ENCODE peak calls at places on chromosomes 16 and 17, in seven cellular contexts. One of them, this sample, is unnamed.

GRCh38 chr17:17744116-17744515 is 62.9 kb downstream of the RAI1 start:
- DNase-seq in HL-60: no peak
- DNase-seq in upper lobe of left lung: no peak
- DNase-seq in transverse colon: no peak
- DNase-seq in GM23338: no peak
- DNase-seq in spleen: no peak
- DNase-seq in stomach: no peak
- DNase-seq in this sample: no peak

GRCh38 chr17:56160395-56160889 is 7.2 kb downstream of the ANKFN1 start:
- DNase-seq in HL-60: no peak
- DNase-seq in upper lobe of left lung: no peak
- DNase-seq in transverse colon: no peak
- DNase-seq in GM23338: no peak
- DNase-seq in spleen: no peak
- DNase-seq in stomach: no peak
- DNase-seq in this sample: no peak

GRCh38 chr17:44315760-44316731 is 7.6 kb downstream of the RUNDC3A start:
- DNase-seq in HL-60: no peak
- DNase-seq in upper lobe of left lung: no peak
- DNase-seq in transverse colon: no peak
- DNase-seq in GM23338: peak
- DNase-seq in spleen: no peak
- DNase-seq in stomach: no peak
- DNase-seq in this sample: no peak

GRCh38 chr17:2724783-2725164 is 13.2 kb upstream of the CLUH start:
- DNase-seq in HL-60: no peak
- DNase-seq in upper lobe of left lung: peak
- DNase-seq in transverse colon: peak
- DNase-seq in GM23338: peak
- DNase-seq in spleen: no peak
- DNase-seq in stomach: peak
- DNase-seq in this sample: no peak

GRCh38 chr17:47717261-47717697 is 15.8 kb upstream of the TBX21 start:
- DNase-seq in HL-60: no peak
- DNase-seq in upper lobe of left lung: no peak
- DNase-seq in transverse colon: no peak
- DNase-seq in GM23338: peak
- DNase-seq in spleen: peak
- DNase-seq in stomach: no peak
- DNase-seq in this sample: no peak

GRCh38 chr17:81831957-81832607 is 1.0 kb downstream of the MCRIP1 start:
- DNase-seq in HL-60: peak
- DNase-seq in upper lobe of left lung: no peak
- DNase-seq in transverse colon: no peak
- DNase-seq in GM23338: no peak
- DNase-seq in spleen: peak
- DNase-seq in stomach: no peak
- DNase-seq in this sample: no peak

GRCh38 chr16:49513040-49513439 is 139.4 kb downstream of the C16orf78 start:
- DNase-seq in HL-60: no peak
- DNase-seq in upper lobe of left lung: no peak
- DNase-seq in transverse colon: no peak
- DNase-seq in GM23338: peak
- DNase-seq in spleen: peak
- DNase-seq in stomach: no peak
- DNase-seq in this sample: no peak

GRCh38 chr16:84735846-84736586 is 36.2 kb downstream of the USP10 start:
- DNase-seq in HL-60: no peak
- DNase-seq in upper lobe of left lung: no peak
- DNase-seq in transverse colon: peak
- DNase-seq in GM23338: no peak
- DNase-seq in spleen: no peak
- DNase-seq in stomach: peak
- DNase-seq in this sample: no peak

GRCh38 chr16:69654280-69654931 is 72.0 kb downstream of the NQO1 start:
- DNase-seq in HL-60: no peak
- DNase-seq in upper lobe of left lung: no peak
- DNase-seq in transverse colon: no peak
- DNase-seq in GM23338: no peak
- DNase-seq in spleen: no peak
- DNase-seq in stomach: no peak
- DNase-seq in this sample: no peak

GRCh38 chr17:38721802-38722201 is 8.3 kb upstream of the CISD3 start:
- DNase-seq in HL-60: no peak
- DNase-seq in upper lobe of left lung: no peak
- DNase-seq in transverse colon: no peak
- DNase-seq in GM23338: no peak
- DNase-seq in spleen: no peak
- DNase-seq in stomach: no peak
- DNase-seq in this sample: no peak

GRCh38 chr16:1677942-1678499 is at the start of gene JPT2:
- DNase-seq in HL-60: peak
- DNase-seq in upper lobe of left lung: peak
- DNase-seq in transverse colon: peak
- DNase-seq in GM23338: peak
- DNase-seq in spleen: peak
- DNase-seq in stomach: peak
- DNase-seq in this sample: peak

GRCh38 chr16:3007957-3008748 is 4.6 kb upstream of the CLDN9 start:
- DNase-seq in HL-60: peak
- DNase-seq in upper lobe of left lung: no peak
- DNase-seq in transverse colon: no peak
- DNase-seq in GM23338: peak
- DNase-seq in spleen: peak
- DNase-seq in stomach: no peak
- DNase-seq in this sample: no peak

GRCh38 chr17:67733371-67733770 is 15.6 kb downstream of the NOL11 start:
- DNase-seq in HL-60: no peak
- DNase-seq in upper lobe of left lung: no peak
- DNase-seq in transverse colon: no peak
- DNase-seq in GM23338: peak
- DNase-seq in spleen: no peak
- DNase-seq in stomach: no peak
- DNase-seq in this sample: no peak

GRCh38 chr17:69539781-69540319 is 125.4 kb downstream of the MAP2K6 start:
- DNase-seq in HL-60: no peak
- DNase-seq in upper lobe of left lung: no peak
- DNase-seq in transverse colon: no peak
- DNase-seq in GM23338: no peak
- DNase-seq in spleen: no peak
- DNase-seq in stomach: no peak
- DNase-seq in this sample: no peak

GRCh38 chr16:11042205-11042604 is 97.8 kb downstream of the CLEC16A start:
- DNase-seq in HL-60: no peak
- DNase-seq in upper lobe of left lung: no peak
- DNase-seq in transverse colon: no peak
- DNase-seq in GM23338: no peak
- DNase-seq in spleen: no peak
- DNase-seq in stomach: no peak
- DNase-seq in this sample: peak

GRCh38 chr16:70777973-70778406 is 23.0 kb downstream of the VAC14 start:
- DNase-seq in HL-60: no peak
- DNase-seq in upper lobe of left lung: no peak
- DNase-seq in transverse colon: no peak
- DNase-seq in GM23338: no peak
- DNase-seq in spleen: no peak
- DNase-seq in stomach: no peak
- DNase-seq in this sample: no peak

GRCh38 chr16:47644166-47644565 is 183.0 kb downstream of the PHKB start:
- DNase-seq in HL-60: no peak
- DNase-seq in upper lobe of left lung: no peak
- DNase-seq in transverse colon: no peak
- DNase-seq in GM23338: no peak
- DNase-seq in spleen: no peak
- DNase-seq in stomach: peak
- DNase-seq in this sample: no peak

GRCh38 chr16:47638175-47638574 is 177.0 kb downstream of the PHKB start:
- DNase-seq in HL-60: no peak
- DNase-seq in upper lobe of left lung: no peak
- DNase-seq in transverse colon: no peak
- DNase-seq in GM23338: no peak
- DNase-seq in spleen: no peak
- DNase-seq in stomach: no peak
- DNase-seq in this sample: no peak

GRCh38 chr16:47644661-47645060 is 183.5 kb downstream of the PHKB start:
- DNase-seq in HL-60: peak
- DNase-seq in upper lobe of left lung: no peak
- DNase-seq in transverse colon: no peak
- DNase-seq in GM23338: no peak
- DNase-seq in spleen: no peak
- DNase-seq in stomach: no peak
- DNase-seq in this sample: no peak

GRCh38 chr16:47646914-47647313 is 185.8 kb downstream of the PHKB start:
- DNase-seq in HL-60: no peak
- DNase-seq in upper lobe of left lung: no peak
- DNase-seq in transverse colon: no peak
- DNase-seq in GM23338: no peak
- DNase-seq in spleen: no peak
- DNase-seq in stomach: no peak
- DNase-seq in this sample: no peak

GRCh38 chr16:47643610-47644009 is 182.5 kb downstream of the PHKB start:
- DNase-seq in HL-60: no peak
- DNase-seq in upper lobe of left lung: no peak
- DNase-seq in transverse colon: no peak
- DNase-seq in GM23338: no peak
- DNase-seq in spleen: no peak
- DNase-seq in stomach: no peak
- DNase-seq in this sample: no peak
- TF ChIP-seq POLR2AphosphoS5 in HL-60: no peak
- TF ChIP-seq POLR2AphosphoS5 in upper lobe of left lung: no peak
- TF ChIP-seq POLR2AphosphoS5 in transverse colon: no peak
- TF ChIP-seq POLR2AphosphoS5 in GM23338: no peak
- TF ChIP-seq POLR2AphosphoS5 in spleen: no peak
- TF ChIP-seq POLR2AphosphoS5 in stomach: no peak
- TF ChIP-seq POLR2AphosphoS5 in this sample: no peak

DNA sequence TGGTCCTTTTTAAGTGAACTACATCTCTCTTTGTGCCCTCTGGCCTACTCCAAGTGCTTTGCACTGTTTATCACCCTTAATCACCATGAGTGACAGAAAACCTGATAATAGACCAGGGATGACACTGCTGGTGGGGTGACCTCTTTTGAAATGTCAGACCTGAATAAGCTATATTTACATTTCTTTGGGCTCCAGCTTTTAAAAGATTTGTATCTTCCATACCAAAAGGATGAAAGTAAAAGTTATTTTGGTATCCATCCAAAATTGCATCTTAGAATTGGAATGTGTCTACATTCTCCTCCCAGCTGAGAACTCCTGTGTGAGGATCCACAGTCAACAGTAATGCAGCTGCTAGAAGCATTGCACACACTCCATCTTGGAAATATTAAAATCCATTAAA is 370.0 kb downstream of the CDH11 start:
- DNase-seq in HL-60: no peak
- DNase-seq in upper lobe of left lung: no peak
- DNase-seq in transverse colon: no peak
- DNase-seq in GM23338: no peak
- DNase-seq in spleen: no peak
- DNase-seq in stomach: no peak
- DNase-seq in this sample: no peak
- H3K4me3 ChIP-seq in HL-60: no peak
- H3K4me3 ChIP-seq in upper lobe of left lung: no peak
- H3K4me3 ChIP-seq in transverse colon: no peak
- H3K4me3 ChIP-seq in GM23338: no peak
- H3K4me3 ChIP-seq in spleen: no peak
- H3K4me3 ChIP-seq in stomach: no peak
- H3K4me3 ChIP-seq in this sample: no peak

GRCh38 chr16:56610609-56611111 is 2.3 kb downstream of the MT2A start:
- DNase-seq in HL-60: no peak
- DNase-seq in upper lobe of left lung: no peak
- DNase-seq in transverse colon: no peak
- DNase-seq in GM23338: no peak
- DNase-seq in spleen: no peak
- DNase-seq in stomach: no peak
- DNase-seq in this sample: no peak

GRCh38 chr16:56610017-56610608 is 1.7 kb downstream of the MT2A start:
- DNase-seq in HL-60: no peak
- DNase-seq in upper lobe of left lung: no peak
- DNase-seq in transverse colon: peak
- DNase-seq in GM23338: no peak
- DNase-seq in spleen: peak
- DNase-seq in stomach: peak
- DNase-seq in this sample: peak

GRCh38 chr16:56609463-56609921 is 1.1 kb downstream of the MT2A start:
- DNase-seq in HL-60: no peak
- DNase-seq in upper lobe of left lung: no peak
- DNase-seq in transverse colon: peak
- DNase-seq in GM23338: no peak
- DNase-seq in spleen: peak
- DNase-seq in stomach: peak
- DNase-seq in this sample: peak

GRCh38 chr16:56613706-56614105 is 5.3 kb downstream of the MT2A start:
- DNase-seq in HL-60: no peak
- DNase-seq in upper lobe of left lung: no peak
- DNase-seq in transverse colon: no peak
- DNase-seq in GM23338: no peak
- DNase-seq in spleen: no peak
- DNase-seq in stomach: no peak
- DNase-seq in this sample: no peak

DNA sequence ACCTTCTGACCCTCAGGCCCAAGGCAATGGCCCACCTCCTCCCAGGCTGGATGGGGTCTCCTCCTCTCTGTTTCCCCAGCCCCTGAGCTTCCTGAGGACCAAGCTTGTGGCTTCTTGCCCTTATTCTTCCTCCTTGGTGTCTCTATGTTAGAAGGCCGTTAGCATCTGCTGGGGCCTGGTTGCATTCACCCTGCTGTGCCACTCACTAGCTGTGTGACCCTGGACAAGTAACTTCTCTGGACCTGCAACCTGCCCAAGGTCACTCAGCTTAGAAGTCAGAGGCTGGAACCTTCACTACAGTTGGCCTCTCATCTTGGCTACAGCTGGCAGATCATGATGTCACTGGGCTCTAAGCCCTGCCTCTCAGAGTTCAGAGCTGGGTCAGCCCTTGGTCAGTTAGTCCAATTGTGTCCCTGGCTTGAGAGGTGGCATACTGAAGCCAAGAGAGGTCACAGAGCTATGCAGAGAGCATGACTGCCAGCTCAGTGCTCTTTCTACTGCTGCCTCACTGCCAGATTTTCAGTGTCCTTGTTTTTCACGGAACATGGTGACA is 3.0 kb downstream of the MT2A start:
- DNase-seq in HL-60: no peak
- DNase-seq in upper lobe of left lung: no peak
- DNase-seq in transverse colon: no peak
- DNase-seq in GM23338: no peak
- DNase-seq in spleen: peak
- DNase-seq in stomach: peak
- DNase-seq in this sample: no peak
- TF ChIP-seq POLR2AphosphoS5 in HL-60: no peak
- TF ChIP-seq POLR2AphosphoS5 in upper lobe of left lung: peak
- TF ChIP-seq POLR2AphosphoS5 in transverse colon: peak
- TF ChIP-seq POLR2AphosphoS5 in GM23338: no peak
- TF ChIP-seq POLR2AphosphoS5 in spleen: no peak
- TF ChIP-seq POLR2AphosphoS5 in stomach: peak
- TF ChIP-seq POLR2AphosphoS5 in this sample: peak

DNA sequence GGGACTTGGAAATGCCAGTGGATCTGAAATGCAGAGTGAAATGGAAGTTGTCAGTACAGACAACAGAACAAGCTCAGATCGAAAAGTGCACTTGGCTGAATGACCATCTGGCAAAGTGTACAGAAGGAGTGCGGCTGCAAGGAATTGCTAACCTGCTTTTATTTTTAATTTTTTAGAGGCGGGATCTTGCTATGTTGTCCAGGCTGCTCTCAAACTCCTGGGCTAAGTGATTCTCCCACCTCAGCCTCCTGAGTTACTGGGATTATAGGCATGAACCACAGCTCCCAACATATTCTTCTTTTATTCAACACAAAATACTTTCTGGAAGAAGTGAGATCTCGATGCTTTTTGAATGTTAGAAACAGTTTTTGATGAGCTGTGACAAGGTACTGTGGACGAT is 3.6 kb downstream of the LRRC59 start:
- DNase-seq in HL-60: no peak
- DNase-seq in upper lobe of left lung: no peak
- DNase-seq in transverse colon: no peak
- DNase-seq in GM23338: no peak
- DNase-seq in spleen: no peak
- DNase-seq in stomach: no peak
- DNase-seq in this sample: no peak
- H3K4me3 ChIP-seq in HL-60: no peak
- H3K4me3 ChIP-seq in upper lobe of left lung: no peak
- H3K4me3 ChIP-seq in transverse colon: no peak
- H3K4me3 ChIP-seq in GM23338: no peak
- H3K4me3 ChIP-seq in spleen: no peak
- H3K4me3 ChIP-seq in stomach: no peak
- H3K4me3 ChIP-seq in this sample: no peak